ENCODE peak calls at places on chromosomes 4 and X, in nine cellular contexts. W, U, Z, C, A, S, T, E and O are unnamed samples.

GRCh38 chr4:86089924-86090323 is 269.9 kb downstream of the MAPK10 start:
- DNase-seq in W (no peak), U (no peak), Z (no peak), C (no peak), A (peak), S (no peak), T (no peak), E (no peak), O (no peak)

GRCh38 chr4:78512357-78512920 is 39.1 kb upstream of the ANXA3 start:
- DNase-seq in W (no peak), U (no peak), Z (no peak), C (no peak), A (peak), S (peak), T (no peak), E (peak), O (no peak)

GRCh38 chrX:109472939-109473713 is 8.8 kb downstream of the GUCY2F start:
- DNase-seq in W (peak), U (peak), Z (peak), C (no peak), A (peak), S (peak), T (no peak), E (peak), O (peak)

GRCh38 chr4:106738121-106738520 is 298.0 kb downstream of the DKK2 start:
- DNase-seq in W (no peak), U (no peak), Z (no peak), C (no peak), A (peak), S (no peak), T (no peak), E (no peak), O (no peak)

GRCh38 chr4:19623866-19624265 is 627.8 kb upstream of the SLIT2 start:
- DNase-seq in W (no peak), U (no peak), Z (no peak), C (no peak), A (peak), S (peak), T (no peak), E (peak), O (no peak)

GRCh38 chrX:48831909-48832291 is 3.5 kb downstream of the PCSK1N start:
- DNase-seq in W (peak), U (no peak), Z (no peak), C (no peak), A (no peak), S (peak), T (no peak), E (no peak), O (no peak)

GRCh38 chr4:33722800-33723511 is 2521.4 kb downstream of the ARAP2 start:
- DNase-seq in W (peak), U (no peak), Z (no peak), C (no peak), A (peak), S (peak), T (no peak), E (no peak), O (no peak)

GRCh38 chrX:67893931-67894330 is 350.1 kb downstream of the AR start:
- DNase-seq in W (no peak), U (no peak), Z (no peak), C (no peak), A (no peak), S (peak), T (no peak), E (no peak), O (no peak)

GRCh38 chr4:25767877-25768475 is 94.8 kb downstream of the SEL1L3 start:
- DNase-seq in W (peak), U (no peak), Z (peak), C (no peak), A (peak), S (peak), T (peak), E (peak), O (peak)

GRCh38 chrX:104310084-104310483 is 55.4 kb upstream of the ESX1 start:
- DNase-seq in W (peak), U (no peak), Z (no peak), C (no peak), A (peak), S (peak), T (no peak), E (peak), O (peak)

GRCh38 chr4:147513952-147514351 is 33.1 kb downstream of the EDNRA start:
- DNase-seq in W (no peak), U (no peak), Z (no peak), C (no peak), A (no peak), S (no peak), T (no peak), E (no peak), O (no peak)

GRCh38 chr4:24471623-24472510 is 112.5 kb downstream of the DHX15 start:
- DNase-seq in W (peak), U (peak), Z (no peak), C (no peak), A (peak), S (peak), T (no peak), E (no peak), O (no peak)

GRCh38 chr4:103786014-103786413 is 66.2 kb upstream of the TACR3 start:
- DNase-seq in W (peak), U (no peak), Z (no peak), C (no peak), A (peak), S (peak), T (no peak), E (peak), O (no peak)

GRCh38 chr4:95606739-95607138 is 58.0 kb upstream of the UNC5C start:
- DNase-seq in W (no peak), U (no peak), Z (no peak), C (no peak), A (no peak), S (no peak), T (no peak), E (no peak), O (no peak)

GRCh38 chrX:117751155-117751554 is 365.5 kb downstream of the KLHL13 start:
- DNase-seq in W (no peak), U (no peak), Z (no peak), C (no peak), A (no peak), S (no peak), T (no peak), E (no peak), O (no peak)

GRCh38 chrX:119273807-119274192 is 37.7 kb downstream of the PGRMC1 start:
- DNase-seq in W (no peak), U (no peak), Z (no peak), C (no peak), A (no peak), S (no peak), T (no peak), E (no peak), O (no peak)

GRCh38 chrX:119272882-119273806 is 37.1 kb downstream of the PGRMC1 start:
- DNase-seq in W (peak), U (peak), Z (peak), C (peak), A (peak), S (peak), T (no peak), E (peak), O (no peak)
- H3K4me3 ChIP-seq in W (no peak), U (peak), Z (no peak), C (peak), A (no peak), S (peak), T (peak), E (no peak), O (no peak)

GRCh38 chr4:186887211-186887785 is 163.6 kb upstream of the FAT1 start:
- DNase-seq in W (no peak), U (no peak), Z (no peak), C (no peak), A (no peak), S (peak), T (no peak), E (no peak), O (no peak)
- H3K4me3 ChIP-seq in W (no peak), U (no peak), Z (no peak), C (no peak), A (no peak), S (no peak), T (no peak), E (no peak), O (no peak)

GRCh38 chr4:152352215-152352614 is 183.7 kb downstream of the FBXW7 start:
- DNase-seq in W (no peak), U (no peak), Z (no peak), C (no peak), A (no peak), S (peak), T (no peak), E (no peak), O (no peak)
- H3K4me3 ChIP-seq in W (peak), U (peak), Z (peak), C (peak), A (peak), S (peak), T (peak), E (peak), O (peak)

GRCh38 chr4:168433576-168433975 is 46.7 kb downstream of the DDX60L start:
- DNase-seq in W (no peak), U (no peak), Z (no peak), C (no peak), A (peak), S (no peak), T (no peak), E (peak), O (no peak)
- H3K4me3 ChIP-seq in W (no peak), U (no peak), Z (no peak), C (no peak), A (no peak), S (no peak), T (no peak), E (peak), O (no peak)

DNA sequence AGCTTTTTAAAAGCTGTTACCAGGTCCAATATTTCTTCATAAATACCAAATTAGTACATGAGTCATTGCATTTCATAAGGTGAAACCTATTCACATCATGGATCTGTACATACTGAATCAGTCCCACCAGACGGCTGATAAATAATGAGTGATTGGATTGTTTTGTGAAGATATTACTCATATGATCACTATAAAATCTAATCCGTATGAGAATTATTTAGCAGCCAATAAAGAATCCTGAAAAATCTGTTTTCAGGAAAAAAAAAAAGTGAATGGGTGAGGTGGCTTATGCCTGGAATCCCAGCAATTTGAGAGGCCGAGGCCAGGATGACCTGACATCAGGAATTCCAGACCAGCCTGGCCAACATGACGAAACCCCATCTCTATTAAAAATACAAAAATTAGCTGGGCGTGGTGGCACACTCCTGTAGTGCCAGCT is 438.1 kb downstream of the INPP4B start:
- DNase-seq in W (no peak), U (no peak), Z (no peak), C (no peak), A (peak), S (peak), T (no peak), E (peak), O (peak)
- H3K4me3 ChIP-seq in W (no peak), U (no peak), Z (no peak), C (no peak), A (no peak), S (no peak), T (no peak), E (no peak), O (no peak)

GRCh38 chr4:164482788-164483187 is 271.1 kb upstream of the SMIM31 start:
- DNase-seq in W (no peak), U (no peak), Z (no peak), C (no peak), A (no peak), S (no peak), T (no peak), E (no peak), O (no peak)
- H3K4me3 ChIP-seq in W (no peak), U (no peak), Z (no peak), C (no peak), A (no peak), S (no peak), T (no peak), E (no peak), O (no peak)

GRCh38 chrX:9635368-9635767 is 130.3 kb downstream of the GPR143 start:
- DNase-seq in W (no peak), U (no peak), Z (no peak), C (no peak), A (no peak), S (no peak), T (no peak), E (no peak), O (peak)
- H3K4me3 ChIP-seq in W (no peak), U (no peak), Z (no peak), C (no peak), A (no peak), S (no peak), T (no peak), E (no peak), O (no peak)